ENCODE peak calls at places on chromosomes 4 and X, in seven cellular contexts. Z is transverse colon, X is lower lobe of right lung, V is colonic mucosa, S is Karpas-422, H is ascending aorta, T is small intestine. Q is an unnamed sample.
A peak's percentile ranks its signal among the peaks of the same experiment; 100 is the strongest.

GRCh38 chr4:40377462-40378385 is 42.6 kb downstream of the CHRNA9 start:
- DNase-seq in Z (peak; percentile 41), X (no peak), V (peak; percentile 60), S (peak; percentile 66), H (no peak), T (peak; percentile 90), Q (no peak)

GRCh38 chrX:87798039-87798438 is 280.4 kb downstream of the KLHL4 start:
- DNase-seq in Z (no peak), X (no peak), V (no peak), S (no peak), H (no peak), T (no peak), Q (no peak)

GRCh38 chr4:156767911-156768415 is 203.6 kb downstream of the PDGFC start:
- DNase-seq in Z (no peak), X (no peak), V (no peak), S (no peak), H (no peak), T (no peak), Q (no peak)

GRCh38 chr4:168273838-168274237 is 44.7 kb downstream of the DDX60 start:
- DNase-seq in Z (no peak), X (no peak), V (no peak), S (no peak), H (no peak), T (no peak), Q (no peak)

GRCh38 chr4:38099908-38100407 is 139.8 kb downstream of the PTTG2 start:
- DNase-seq in Z (no peak), X (no peak), V (no peak), S (no peak), H (no peak), T (no peak), Q (no peak)

GRCh38 chr4:140567722-140568121 is 1.0 kb downstream of the UCP1 start:
- DNase-seq in Z (no peak), X (no peak), V (no peak), S (no peak), H (no peak), T (peak; percentile 20), Q (no peak)

GRCh38 chrX:41265615-41266014 is 68.3 kb upstream of the DDX3X start:
- DNase-seq in Z (peak; percentile 41), X (no peak), V (no peak), S (peak; percentile 49), H (no peak), T (no peak), Q (no peak)

GRCh38 chr4:180057891-180058643 is 2185.1 kb upstream of the TENM3 start:
- DNase-seq in Z (peak; percentile 13), X (peak; percentile 43), V (peak; percentile 42), S (no peak), H (no peak), T (peak; percentile 9), Q (no peak)

GRCh38 chr4:105858466-105859040 is 36.7 kb upstream of the NPNT start:
- DNase-seq in Z (no peak), X (no peak), V (no peak), S (no peak), H (no peak), T (no peak), Q (no peak)

GRCh38 chrX:108072746-108073145 is 18.6 kb downstream of the PSMD10 start:
- DNase-seq in Z (no peak), X (no peak), V (no peak), S (no peak), H (no peak), T (no peak), Q (no peak)

GRCh38 chrX:19811807-19812604 is 75.4 kb downstream of the SH3KBP1 start:
- DNase-seq in Z (no peak), X (no peak), V (no peak), S (no peak), H (no peak), T (no peak), Q (no peak)

GRCh38 chr4:58149404-58150085 is 1039.4 kb upstream of the IGFBP7 start:
- DNase-seq in Z (no peak), X (no peak), V (no peak), S (no peak), H (no peak), T (no peak), Q (no peak)

GRCh38 chr4:173797296-173797695 is 267.3 kb upstream of the HAND2 start:
- DNase-seq in Z (no peak), X (no peak), V (no peak), S (no peak), H (no peak), T (no peak), Q (no peak)

GRCh38 chr4:153916273-153916755 is 127.4 kb upstream of the SFRP2 start:
- DNase-seq in Z (no peak), X (no peak), V (no peak), S (no peak), H (no peak), T (no peak), Q (no peak)

GRCh38 chr4:2715426-2715825 is 40.7 kb downstream of the TNIP2 start:
- DNase-seq in Z (no peak), X (no peak), V (no peak), S (no peak), H (no peak), T (no peak), Q (no peak)

GRCh38 chr4:146638801-146639351 is at the start of gene POU4F2:
- DNase-seq in Z (no peak), X (no peak), V (no peak), S (no peak), H (no peak), T (no peak), Q (no peak)

GRCh38 chr4:121462660-121463261 is 81.9 kb upstream of the QRFPR start:
- DNase-seq in Z (peak; percentile 20), X (no peak), V (peak; percentile 51), S (peak; percentile 90), H (no peak), T (peak; percentile 73), Q (peak; percentile 61)

GRCh38 chrX:132017431-132018185 is 5.5 kb upstream of the STK26 start:
- DNase-seq in Z (no peak), X (no peak), V (no peak), S (no peak), H (no peak), T (no peak), Q (no peak)

GRCh38 chr4:1113311-1114009 is at the start of gene RNF212:
- DNase-seq in Z (peak; percentile 36), X (no peak), V (peak; percentile 32), S (no peak), H (no peak), T (no peak), Q (no peak)

GRCh38 chrX:151973851-151974335 is 583 bp downstream of the GABRE start:
- DNase-seq in Z (peak; percentile 21), X (peak; percentile 53), V (peak; percentile 32), S (no peak), H (no peak), T (peak; percentile 31), Q (no peak)

GRCh38 chrX:27966955-27967354 is 14.3 kb downstream of the DCAF8L1 start:
- DNase-seq in Z (peak; percentile 22), X (no peak), V (peak; percentile 64), S (no peak), H (no peak), T (peak; percentile 40), Q (no peak)

GRCh38 chrX:109911046-109911445 is 91.9 kb upstream of the TMEM164 start:
- DNase-seq in Z (no peak), X (no peak), V (no peak), S (no peak), H (no peak), T (no peak), Q (no peak)

GRCh38 chr4:68372588-68372987 is 22.7 kb upstream of the YTHDC1 start:
- DNase-seq in Z (no peak), X (no peak), V (no peak), S (no peak), H (no peak), T (no peak), Q (no peak)

GRCh38 chrX:103396186-103396585 is 19.8 kb downstream of the BEX3 start:
- DNase-seq in Z (no peak), X (no peak), V (no peak), S (no peak), H (no peak), T (no peak), Q (no peak)

GRCh38 chr4:15451181-15451865 is 18.4 kb upstream of the CC2D2A start:
- DNase-seq in Z (no peak), X (no peak), V (no peak), S (no peak), H (no peak), T (no peak), Q (no peak)
- H3K27ac ChIP-seq in Z (peak overlapping the region; percentile 62), X (peak overlapping the region; percentile 33), V (no peak overlapping the region), S (no peak overlapping the region), H (peak overlapping the region; percentile 74), T (no peak overlapping the region), Q (no peak overlapping the region)

DNA sequence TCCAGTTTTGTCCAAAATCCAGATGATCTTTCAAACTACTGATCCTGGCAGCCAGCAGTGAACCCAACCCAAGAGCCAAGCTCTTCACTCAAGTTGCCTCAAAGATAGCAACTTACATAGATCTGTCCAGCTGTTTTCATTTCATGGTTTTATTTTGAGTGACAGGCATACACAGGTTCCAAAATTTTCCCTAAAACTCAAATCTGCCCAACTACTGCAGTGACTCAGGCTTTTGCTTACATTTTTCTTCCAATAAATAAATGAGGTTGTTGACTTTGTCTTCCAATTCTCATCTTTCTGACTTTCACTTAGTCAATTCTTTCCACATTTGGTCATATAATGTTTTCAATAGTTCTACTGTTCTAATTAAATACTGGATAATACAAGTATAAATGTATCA is 158.8 kb downstream of the TECRL start:
- DNase-seq in Z (no peak), X (no peak), V (no peak), S (no peak), H (no peak), T (no peak), Q (no peak)
- H3K9me3 ChIP-seq in Z (peaks cover 6% of the 10 kb centered on the region), X (no peaks in the 10 kb centered on the region), V (no peaks in the 10 kb centered on the region), S (peaks cover 46% of the 10 kb centered on the region), H (no peaks in the 10 kb centered on the region), T (no peaks in the 10 kb centered on the region), Q (no peaks in the 10 kb centered on the region)

DNA sequence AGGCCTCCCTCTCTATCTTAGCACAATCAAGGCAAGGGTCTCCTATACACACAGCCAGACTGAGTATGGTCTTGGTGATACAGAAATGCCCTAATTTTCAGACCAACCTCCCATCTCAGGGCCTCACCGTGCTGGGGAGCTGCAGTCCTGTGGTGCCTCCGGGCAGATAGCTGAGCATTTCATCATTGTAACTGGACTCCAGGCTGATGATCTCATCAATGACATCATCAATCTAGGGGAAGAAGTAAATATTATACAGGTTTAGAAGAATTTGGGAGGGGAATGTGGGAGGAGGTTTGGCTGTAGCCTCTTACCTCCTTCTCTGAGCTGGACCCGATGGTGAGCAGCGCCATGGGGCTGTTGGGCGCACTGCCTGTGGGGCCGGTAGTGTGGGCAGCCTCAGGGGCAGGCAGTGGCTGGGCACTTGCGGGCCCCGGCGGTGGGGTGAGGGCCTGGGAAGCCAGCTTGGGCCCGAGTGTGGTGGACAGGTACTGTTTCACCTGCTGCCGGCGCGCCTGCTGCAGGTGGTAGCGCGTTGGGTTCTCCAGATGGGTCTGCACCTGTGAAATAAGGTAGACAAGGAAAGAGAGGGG is 5.2 kb downstream of the TFE3 start:
- DNase-seq in Z (no peak), X (no peak), V (no peak), S (no peak), H (no peak), T (no peak), Q (no peak)
- H3K36me3 ChIP-seq in Z (peaks cover 10% of the 10 kb centered on the region), X (peaks cover 56% of the 10 kb centered on the region), V (peaks cover 5% of the 10 kb centered on the region), S (no peaks in the 10 kb centered on the region), H (peaks cover 51% of the 10 kb centered on the region), T (no peaks in the 10 kb centered on the region), Q (peaks cover 25% of the 10 kb centered on the region)

DNA sequence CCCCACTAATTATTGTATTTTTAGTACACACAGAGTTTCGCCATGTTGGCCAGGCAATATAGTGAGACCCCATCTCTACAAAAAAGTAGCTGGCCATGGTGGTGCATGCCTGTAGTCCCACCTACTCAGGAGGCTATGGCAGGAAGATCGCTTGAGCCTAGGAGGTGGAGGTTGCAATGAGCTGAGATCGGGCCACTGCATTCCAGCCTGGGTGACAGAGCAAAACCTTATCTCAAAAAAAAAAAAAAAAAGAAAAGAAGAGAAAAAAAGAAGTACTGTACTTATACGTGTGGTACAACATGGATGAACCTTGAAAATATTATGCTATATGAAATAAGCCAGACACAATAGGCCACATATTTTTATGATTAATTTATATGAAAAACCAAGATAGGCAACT is 9.9 kb upstream of the WDR45 start:
- DNase-seq in Z (no peak), X (no peak), V (no peak), S (no peak), H (no peak), T (no peak), Q (no peak)
- H3K27ac ChIP-seq in Z (no peak overlapping the region), X (no peak overlapping the region), V (no peak overlapping the region), S (no peak overlapping the region), H (no peak overlapping the region), T (no peak overlapping the region), Q (no peak overlapping the region)

Q was measured in iPS DF 6.9.